ENCODE peak calls at places on chromosome 11, in five cellular contexts. O is GM20000, M is HCT116, R is epithelial cell of esophagus, U is fibroblast of pulmonary artery. W is an unnamed sample.
A peak's percentile ranks its signal among the peaks of the same experiment; 100 is the strongest.

GRCh38 chr11:75100314-75100713 is 3.6 kb upstream of the OR2AT4 start:
- DNase-seq in U (peak; percentile 21), R (peak; percentile 72), O (peak; percentile 82), M (no peak), W (peak; percentile 38)

GRCh38 chr11:70063121-70063520 is 15.0 kb upstream of the ANO1 start:
- DNase-seq in R (no peak), O (no peak), M (no peak), U (no peak), W (no peak)

GRCh38 chr11:108669261-108669660 is 4.4 kb downstream of the DDX10 start:
- DNase-seq in U (no peak), O (no peak), R (no peak), M (no peak), W (no peak)

GRCh38 chr11:18171377-18172000 is 1.1 kb upstream of the MRGPRX4 start:
- DNase-seq in M (peak; percentile 23), U (peak; percentile 26), R (peak; percentile 35), O (no peak), W (peak; percentile 66)

GRCh38 chr11:70398834-70399680 is 728 bp downstream of the CTTN start:
- DNase-seq in M (no peak), O (peak; percentile 75), R (peak; percentile 69), U (no peak), W (no peak)

GRCh38 chr11:823441-824291 is 4.1 kb upstream of the CRACR2B start:
- DNase-seq in U (no peak), M (no peak), O (no peak), R (no peak), W (no peak)

GRCh38 chr11:70604630-70605520 is 206.5 kb downstream of the CTTN start:
- DNase-seq in O (no peak), U (no peak), R (no peak), M (no peak), W (no peak)

GRCh38 chr11:120652705-120653335 is 141.3 kb downstream of the GRIK4 start:
- DNase-seq in O (no peak), U (peak; percentile 21), R (peak; percentile 5), M (no peak), W (peak; percentile 35)

GRCh38 chr11:128691802-128692749 is 1.8 kb upstream of the FLI1 start:
- DNase-seq in R (no peak), U (no peak), O (peak; percentile 51), M (no peak), W (no peak)
- TF ChIP-seq CTCF in R (no peak), U (peak; percentile 48), O (no peak), M (no peak), W (no peak)

GRCh38 chr11:68661014-68661413 is 23.3 kb upstream of the GAL start:
- DNase-seq in U (no peak), R (no peak), O (no peak), M (no peak), W (no peak)

GRCh38 chr11:68658097-68658496 is 26.2 kb upstream of the GAL start:
- DNase-seq in U (no peak), O (no peak), R (no peak), M (no peak), W (no peak)

GRCh38 chr11:68660066-68660810 is 24.1 kb upstream of the GAL start:
- DNase-seq in U (no peak), O (no peak), R (no peak), M (no peak), W (no peak)

GRCh38 chr11:68658661-68659060 is 25.7 kb upstream of the GAL start:
- DNase-seq in U (peak; percentile 46), O (no peak), M (no peak), R (no peak), W (no peak)

DNA sequence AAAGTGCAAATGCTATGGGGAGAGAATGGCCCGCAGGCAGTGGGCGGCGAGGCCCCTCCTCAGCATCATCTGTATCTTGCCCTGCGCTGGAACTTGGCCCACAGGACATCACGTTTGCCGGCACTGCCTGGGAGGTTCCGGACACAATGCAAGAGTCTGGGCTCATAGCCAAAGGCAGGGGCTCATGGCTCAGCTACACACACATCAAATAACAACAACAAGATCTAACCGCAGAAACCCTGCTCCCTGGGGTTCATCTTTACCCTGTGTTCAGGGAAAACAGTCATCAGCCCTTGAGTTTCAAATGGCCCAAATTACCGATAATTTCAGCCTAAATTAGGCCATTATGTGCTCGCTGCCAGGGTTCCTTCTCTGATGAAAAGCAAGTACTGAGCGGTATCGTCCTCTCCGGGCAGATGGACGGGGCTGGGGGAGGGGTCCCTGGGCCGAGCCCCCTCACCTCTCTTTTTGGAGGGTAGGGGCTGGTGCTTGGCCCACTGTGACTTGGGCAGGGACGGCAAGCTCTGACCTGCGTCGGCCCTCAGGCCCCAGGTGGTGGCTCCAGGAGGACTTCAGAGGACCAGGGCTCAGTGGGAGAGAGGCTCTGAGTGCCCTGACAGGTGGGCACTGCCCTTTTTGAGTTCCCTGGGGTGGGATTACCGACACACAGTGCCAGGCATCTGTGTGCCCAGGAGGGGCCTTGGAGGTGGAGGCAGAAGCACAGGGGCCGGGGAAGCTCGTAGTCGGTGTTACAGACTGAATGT is 25.0 kb upstream of the GAL start:
- DNase-seq in M (no peak), R (peak; percentile 72), O (no peak), U (peak; percentile 98), W (peak; percentile 97)
- TF ChIP-seq CTCF in M (no peak), R (no peak), O (no peak), U (no peak), W (no peak)

GRCh38 chr11:130798280-130798679 is 118.0 kb downstream of the SNX19 start:
- DNase-seq in M (no peak), R (peak; percentile 87), U (peak; percentile 72), O (no peak), W (peak; percentile 64)
- TF ChIP-seq CTCF in M (no peak), R (no peak), U (no peak), O (no peak), W (no peak)

GRCh38 chr11:14414470-14415461 is 55.8 kb upstream of the RRAS2 start:
- DNase-seq in O (peak; percentile 36), M (no peak), U (no peak), R (no peak), W (no peak)

GRCh38 chr11:14417186-14417585 is 58.2 kb upstream of the RRAS2 start:
- DNase-seq in M (no peak), R (no peak), O (no peak), U (no peak), W (no peak)

GRCh38 chr11:14418801-14419417 is 59.9 kb upstream of the RRAS2 start:
- DNase-seq in R (peak; percentile 71), O (peak; percentile 30), U (peak; percentile 36), M (peak; percentile 48), W (peak; percentile 81)

GRCh38 chr11:14420223-14420622 is 61.2 kb upstream of the RRAS2 start:
- DNase-seq in O (no peak), M (no peak), U (no peak), R (no peak), W (no peak)

DNA sequence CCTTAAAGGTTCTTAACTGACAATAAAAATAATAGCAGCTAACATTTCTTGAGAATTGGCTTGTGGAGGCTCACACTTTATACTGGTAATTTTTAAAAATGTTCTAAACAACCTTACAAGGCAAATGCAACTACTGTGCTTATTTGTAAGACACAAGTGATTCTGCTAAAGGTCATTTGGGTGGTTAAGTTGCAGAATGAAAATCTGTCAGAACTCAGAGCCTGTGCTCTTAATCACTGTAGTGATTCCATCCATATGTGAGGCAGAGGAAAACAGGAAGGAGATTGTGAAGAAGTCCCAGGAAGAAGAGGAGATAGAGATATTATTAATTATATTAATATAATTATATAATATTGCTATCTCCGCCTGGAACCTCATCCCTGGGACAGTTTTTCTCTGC is 59.0 kb upstream of the RRAS2 start:
- DNase-seq in M (no peak), O (no peak), U (no peak), R (no peak), W (no peak)
- TF ChIP-seq CTCF in M (no peak), O (no peak), U (no peak), R (no peak), W (no peak)

GRCh38 chr11:38553033-38553432 is 1955.0 kb upstream of the RAG2 start:
- DNase-seq in O (no peak), M (no peak), U (no peak), R (no peak), W (no peak)
- TF ChIP-seq CTCF in O (no peak), M (no peak), U (no peak), R (no peak), W (no peak)

DNA sequence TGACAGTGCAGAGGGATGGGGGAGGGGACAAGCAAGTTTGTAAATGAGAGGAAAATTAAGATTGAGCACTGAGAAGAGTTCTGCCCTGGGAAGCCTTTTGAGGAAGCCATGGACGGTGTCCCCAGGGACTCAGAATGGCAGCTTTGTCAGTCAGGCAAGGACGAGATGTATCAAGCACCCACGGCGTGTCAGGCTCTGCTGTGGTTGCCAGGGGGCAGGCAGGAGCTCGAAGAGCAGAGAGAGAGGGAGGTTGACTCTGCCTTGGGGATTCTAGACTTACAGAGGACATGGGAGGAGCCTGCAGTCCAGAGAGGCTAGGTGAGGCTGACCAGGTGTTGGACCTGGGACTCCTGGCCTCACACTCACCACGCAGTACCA is 29.1 kb upstream of the SYT7 start:
- DNase-seq in O (no peak), R (peak; percentile 49), M (no peak), U (no peak), W (no peak)
- TF ChIP-seq CTCF in O (no peak), R (peak; percentile 30), M (no peak), U (peak; percentile 8), W (peak; percentile 24)

GRCh38 chr11:33161120-33162005 is at the start of gene CSTF3:
- DNase-seq in O (peak; percentile 86), M (peak; percentile 97), U (peak; percentile 99), R (peak; percentile 99), W (peak; percentile 99)
- TF ChIP-seq CTCF in O (no peak), M (no peak), U (peak; percentile 19), R (peak; percentile 47), W (peak; percentile 9)

DNA sequence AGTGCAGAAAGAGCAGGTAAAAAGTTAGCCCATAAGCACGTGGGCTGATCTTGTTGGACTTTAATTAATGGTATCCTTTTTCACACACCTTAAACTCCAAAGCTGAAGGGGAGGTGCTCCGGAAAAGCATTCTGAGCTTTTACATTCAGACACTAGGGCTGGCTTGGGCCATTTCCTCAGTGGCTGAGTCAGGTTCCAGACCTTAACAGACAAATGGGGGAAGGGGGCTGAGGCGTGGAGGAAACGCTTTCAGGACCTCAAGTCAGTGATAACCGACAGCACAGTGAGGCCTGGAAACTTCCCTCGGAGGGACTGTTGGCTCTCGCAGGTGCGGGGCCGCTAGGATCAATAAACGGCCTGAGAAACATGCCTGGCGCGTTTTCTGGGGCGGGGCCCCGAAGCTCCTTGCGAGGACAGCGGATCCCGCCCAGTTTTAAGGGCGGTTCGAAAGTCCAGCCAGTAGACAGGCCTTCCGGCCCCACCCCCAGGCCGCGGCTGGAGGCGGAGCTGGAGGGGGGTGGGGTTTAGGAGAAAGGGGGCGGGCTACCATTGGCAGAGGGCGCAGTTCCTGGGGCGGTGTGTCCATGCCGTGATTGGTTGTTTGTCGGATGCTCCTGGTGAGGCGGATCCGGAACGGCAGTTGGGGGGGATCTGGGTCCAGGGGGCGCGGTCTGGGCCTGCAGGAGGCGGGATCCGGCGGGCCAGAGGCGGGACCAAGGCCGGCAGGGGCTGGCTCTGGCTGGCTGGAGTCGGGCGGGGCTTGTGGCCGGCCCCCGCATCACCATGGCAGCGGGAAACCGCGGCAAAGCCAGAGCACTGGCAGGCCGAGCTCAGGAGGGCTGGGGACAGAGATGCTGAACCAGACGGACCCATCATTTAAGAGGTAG is 8.0 kb downstream of the C11orf52 start:
- DNase-seq in M (peak; percentile 93), U (peak; percentile 97), R (peak; percentile 98), O (peak; percentile 98), W (peak; percentile 95)
- TF ChIP-seq CTCF in M (no peak), U (no peak), R (no peak), O (no peak), W (no peak)